ENCODE peak calls at places on chromosomes 7 and 10, in four cellular contexts. One of them, this sample, is unnamed.

GRCh38 chr7:108598153-108598552 is 28.5 kb downstream of the DNAJB9 start:
- DNase-seq in GM12878: no peak
- DNase-seq in HepG2: no peak
- DNase-seq in K562: no peak
- DNase-seq in this sample: no peak

GRCh38 chr7:21367081-21367480 is 60.8 kb upstream of the SP4 start:
- DNase-seq in GM12878: no peak
- DNase-seq in HepG2: no peak
- DNase-seq in K562: no peak
- DNase-seq in this sample: no peak

GRCh38 chr7:4633012-4633411 is 49.1 kb upstream of the FOXK1 start:
- DNase-seq in K562: peak; percentile 59
- DNase-seq in HepG2: peak; percentile 50
- DNase-seq in GM12878: no peak
- DNase-seq in this sample: no peak

GRCh38 chr7:45069444-45070253 is 19.1 kb downstream of the NACAD start:
- DNase-seq in K562: peak; percentile 14
- DNase-seq in GM12878: no peak
- DNase-seq in HepG2: no peak
- DNase-seq in this sample: peak; percentile 17

GRCh38 chr7:108598858-108599257 is 29.2 kb downstream of the DNAJB9 start:
- DNase-seq in HepG2: no peak
- DNase-seq in K562: no peak
- DNase-seq in GM12878: no peak
- DNase-seq in this sample: no peak

GRCh38 chr7:74254858-74255379 is 720 bp upstream of the RFC2 start:
- DNase-seq in HepG2: no peak
- DNase-seq in GM12878: no peak
- DNase-seq in K562: no peak
- DNase-seq in this sample: no peak

GRCh38 chr10:14325325-14325955 is 5.3 kb downstream of the FRMD4A start:
- DNase-seq in GM12878: no peak
- DNase-seq in HepG2: peak; percentile 24
- DNase-seq in K562: peak; percentile 56
- DNase-seq in this sample: peak; percentile 52

GRCh38 chr10:11183000-11183399 is 165.3 kb downstream of the CELF2 start:
- DNase-seq in HepG2: no peak
- DNase-seq in K562: no peak
- DNase-seq in GM12878: no peak
- DNase-seq in this sample: no peak

GRCh38 chr7:47195641-47196040 is 386.3 kb downstream of the TNS3 start:
- DNase-seq in GM12878: no peak
- DNase-seq in HepG2: no peak
- DNase-seq in K562: peak; percentile 43
- DNase-seq in this sample: peak; percentile 24

GRCh38 chr10:28326516-28327493 is 23.9 kb upstream of the MPP7 start:
- DNase-seq in K562: no peak
- DNase-seq in HepG2: peak; percentile 23
- DNase-seq in GM12878: no peak
- DNase-seq in this sample: no peak

GRCh38 chr7:87876040-87876758 is at the start of the genes DBF4 and SLC25A40:
- DNase-seq in GM12878: peak; percentile 86
- DNase-seq in K562: peak; percentile 93
- DNase-seq in HepG2: peak; percentile 93
- DNase-seq in this sample: peak; percentile 86

GRCh38 chr10:86971146-86971991 is 3.1 kb downstream of the ADIRF start:
- DNase-seq in GM12878: peak; percentile 55
- DNase-seq in K562: no peak
- DNase-seq in HepG2: no peak
- DNase-seq in this sample: peak; percentile 4

GRCh38 chr7:131845573-131846337 is 289.3 kb upstream of the PODXL start:
- DNase-seq in K562: no peak
- DNase-seq in GM12878: no peak
- DNase-seq in HepG2: no peak
- DNase-seq in this sample: no peak

GRCh38 chr10:120369831-120370230 is 87.2 kb upstream of the PLPP4 start:
- DNase-seq in K562: no peak
- DNase-seq in GM12878: no peak
- DNase-seq in HepG2: no peak
- DNase-seq in this sample: no peak

GRCh38 chr10:125162181-125162906 is 2.0 kb upstream of the CTBP2 start:
- DNase-seq in GM12878: no peak
- DNase-seq in HepG2: no peak
- DNase-seq in K562: no peak
- DNase-seq in this sample: no peak

GRCh38 chr10:109784236-109784635 is 139.1 kb downstream of the XPNPEP1 start:
- DNase-seq in GM12878: no peak
- DNase-seq in HepG2: no peak
- DNase-seq in K562: no peak
- DNase-seq in this sample: no peak

GRCh38 chr10:56449770-56450169 is 88.7 kb upstream of the ZWINT start:
- DNase-seq in K562: no peak
- DNase-seq in GM12878: no peak
- DNase-seq in HepG2: no peak
- DNase-seq in this sample: no peak

GRCh38 chr10:130491698-130492050 is 355.5 kb downstream of the GLRX3 start:
- DNase-seq in HepG2: no peak
- DNase-seq in K562: no peak
- DNase-seq in GM12878: no peak
- DNase-seq in this sample: no peak

GRCh38 chr10:110686941-110687340 is 42.8 kb downstream of the RBM20 start:
- DNase-seq in HepG2: no peak
- DNase-seq in K562: no peak
- DNase-seq in GM12878: no peak
- DNase-seq in this sample: no peak

GRCh38 chr10:116269612-116270011 is 3.4 kb downstream of the GFRA1 start:
- DNase-seq in GM12878: no peak
- DNase-seq in HepG2: no peak
- DNase-seq in K562: no peak
- DNase-seq in this sample: no peak

GRCh38 chr7:101553771-101554445 is 75.2 kb downstream of the MYL10 start:
- DNase-seq in GM12878: no peak
- DNase-seq in HepG2: no peak
- DNase-seq in K562: no peak
- DNase-seq in this sample: no peak

GRCh38 chr10:78948616-78949015 is 120.2 kb upstream of the ZMIZ1 start:
- DNase-seq in HepG2: no peak
- DNase-seq in K562: no peak
- DNase-seq in GM12878: no peak
- DNase-seq in this sample: no peak

GRCh38 chr10:24383681-24384106 is 174.8 kb downstream of the KIAA1217 start:
- DNase-seq in HepG2: peak; percentile 63
- DNase-seq in K562: peak; percentile 76
- DNase-seq in GM12878: peak; percentile 86
- DNase-seq in this sample: peak; percentile 75

GRCh38 chr7:69166979-69167516 is 431.2 kb upstream of the AUTS2 start:
- DNase-seq in GM12878: no peak
- DNase-seq in K562: no peak
- DNase-seq in HepG2: no peak
- DNase-seq in this sample: no peak

GRCh38 chr7:128919881-128920789 is 9.6 kb upstream of the KCP start:
- DNase-seq in K562: no peak
- DNase-seq in GM12878: no peak
- DNase-seq in HepG2: no peak
- DNase-seq in this sample: no peak

GRCh38 chr7:2199528-2199927 is 33.2 kb downstream of the MAD1L1 start:
- DNase-seq in HepG2: no peak
- DNase-seq in K562: no peak
- DNase-seq in GM12878: no peak
- DNase-seq in this sample: no peak

GRCh38 chr7:2196381-2197378 is 36.1 kb downstream of the MAD1L1 start:
- DNase-seq in K562: no peak
- DNase-seq in HepG2: no peak
- DNase-seq in GM12878: no peak
- DNase-seq in this sample: no peak

GRCh38 chr7:2198206-2198605 is 34.5 kb downstream of the MAD1L1 start:
- DNase-seq in K562: no peak
- DNase-seq in GM12878: no peak
- DNase-seq in HepG2: no peak
- DNase-seq in this sample: no peak

GRCh38 chr7:2198760-2199159 is 34.0 kb downstream of the MAD1L1 start:
- DNase-seq in GM12878: no peak
- DNase-seq in HepG2: no peak
- DNase-seq in K562: no peak
- DNase-seq in this sample: no peak

DNA sequence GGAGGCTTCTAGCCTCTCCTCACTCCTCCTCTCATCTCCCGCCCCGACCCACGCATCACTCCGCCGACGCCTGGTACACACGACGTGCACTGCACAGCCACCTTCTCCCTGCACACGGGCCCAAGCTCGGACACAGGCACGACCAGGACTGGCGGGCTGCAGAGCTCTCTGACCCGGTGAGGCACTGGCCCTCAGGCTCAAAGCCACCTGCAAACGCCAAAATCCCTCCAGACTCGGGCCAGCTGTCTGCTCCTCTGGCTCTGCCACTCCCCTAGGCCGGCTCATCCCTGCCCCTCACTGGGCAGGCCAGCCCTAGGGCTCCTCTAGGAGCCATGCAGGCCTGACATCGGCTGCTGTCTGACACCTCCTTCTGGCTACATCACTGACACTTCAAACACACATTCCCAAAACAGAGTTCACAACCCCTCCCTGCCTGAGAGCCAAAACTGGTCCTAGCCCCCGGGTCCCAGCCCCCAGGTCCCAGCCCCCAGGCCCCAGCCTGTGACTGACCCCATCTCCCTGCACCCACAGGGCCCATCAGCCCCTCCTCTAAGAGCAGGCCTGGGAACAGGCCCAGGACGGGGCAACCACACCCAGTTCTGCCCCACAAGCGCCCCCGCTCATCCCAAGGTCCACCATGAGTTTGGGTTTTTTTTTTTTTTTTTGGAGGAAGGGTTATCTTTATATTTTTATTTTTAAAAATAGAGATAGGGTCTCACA is 35.1 kb downstream of the MAD1L1 start:
- DNase-seq in HepG2: no peak
- DNase-seq in GM12878: no peak
- DNase-seq in K562: no peak
- DNase-seq in this sample: no peak
- TF ChIP-seq FOXK2 in HepG2: no peak
- TF ChIP-seq FOXK2 in GM12878: no peak
- TF ChIP-seq FOXK2 in K562: no peak
- TF ChIP-seq FOXK2 in this sample: no peak

DNA sequence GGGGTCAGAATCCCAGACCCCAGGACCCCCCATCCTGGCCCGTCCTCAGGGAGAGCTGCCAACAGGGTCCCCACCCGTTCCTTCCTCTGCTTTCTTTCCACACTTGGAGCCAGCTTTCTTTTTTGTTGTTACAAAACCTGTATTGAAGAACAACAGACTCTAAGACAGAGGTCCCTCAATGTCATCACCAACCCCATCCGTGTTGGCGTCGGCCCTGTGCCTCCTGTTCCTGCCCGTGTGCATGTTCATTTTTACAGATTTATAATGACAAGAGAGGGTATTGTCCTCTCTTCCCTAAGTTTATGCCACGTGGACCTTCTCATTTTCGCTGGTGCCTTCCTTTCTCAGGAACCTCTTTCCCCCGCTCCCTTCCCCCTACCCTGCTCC is 88.2 kb upstream of the INSIG1 start:
- DNase-seq in HepG2: no peak
- DNase-seq in K562: no peak
- DNase-seq in GM12878: no peak
- DNase-seq in this sample: no peak
- TF ChIP-seq BHLHE40 in HepG2: no peak
- TF ChIP-seq BHLHE40 in K562: no peak
- TF ChIP-seq BHLHE40 in GM12878: no peak
- TF ChIP-seq BHLHE40 in this sample: no peak

DNA sequence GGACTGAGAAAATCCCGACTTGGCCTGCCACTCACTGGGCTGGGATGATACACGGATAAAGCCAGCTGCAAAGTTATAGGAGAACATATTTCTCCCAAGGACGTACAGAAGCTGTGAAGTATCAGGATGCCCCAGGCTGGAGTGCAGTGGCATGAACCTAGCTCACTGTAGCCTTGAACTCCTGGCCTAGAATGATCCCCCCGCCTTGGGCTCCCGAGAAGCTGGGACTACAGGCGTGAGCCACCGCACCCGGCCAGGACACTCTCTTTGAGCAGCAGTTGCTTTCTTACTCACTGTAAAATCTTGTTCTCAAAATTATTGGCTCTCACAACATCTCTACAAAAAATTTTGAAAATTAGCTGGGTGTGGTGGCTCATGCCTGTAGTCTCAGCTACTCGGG is 50.4 kb downstream of the CLEC2L start:
- DNase-seq in HepG2: no peak
- DNase-seq in GM12878: no peak
- DNase-seq in K562: no peak
- DNase-seq in this sample: no peak
- TF ChIP-seq TARDBP in HepG2: no peak
- TF ChIP-seq TARDBP in GM12878: no peak
- TF ChIP-seq TARDBP in K562: no peak
- TF ChIP-seq TARDBP in this sample: no peak

GRCh38 chr10:91519899-91520514 is 109.9 kb downstream of the HECTD2 start:
- DNase-seq in GM12878: no peak
- DNase-seq in HepG2: no peak
- DNase-seq in K562: no peak
- DNase-seq in this sample: no peak

GRCh38 chr10:91525939-91526712 is 106.7 kb downstream of the PPP1R3C start:
- DNase-seq in GM12878: no peak
- DNase-seq in K562: no peak
- DNase-seq in HepG2: no peak
- DNase-seq in this sample: no peak

GRCh38 chr10:91517394-91517793 is 107.2 kb downstream of the HECTD2 start:
- DNase-seq in HepG2: no peak
- DNase-seq in K562: no peak
- DNase-seq in GM12878: no peak
- DNase-seq in this sample: no peak

GRCh38 chr10:91521444-91521843 is 111.3 kb downstream of the HECTD2 start:
- DNase-seq in HepG2: no peak
- DNase-seq in GM12878: no peak
- DNase-seq in K562: no peak
- DNase-seq in this sample: no peak

GRCh38 chr10:91520657-91521056 is 110.5 kb downstream of the HECTD2 start:
- DNase-seq in GM12878: no peak
- DNase-seq in HepG2: no peak
- DNase-seq in K562: no peak
- DNase-seq in this sample: no peak
- TF ChIP-seq FOXK2 in GM12878: no peak
- TF ChIP-seq FOXK2 in HepG2: no peak
- TF ChIP-seq FOXK2 in K562: no peak
- TF ChIP-seq FOXK2 in this sample: no peak

GRCh38 chr7:105364748-105365147 is 24.0 kb downstream of the SRPK2 start:
- DNase-seq in GM12878: no peak
- DNase-seq in HepG2: peak; percentile 48
- DNase-seq in K562: no peak
- DNase-seq in this sample: no peak
- TF ChIP-seq BHLHE40 in GM12878: no peak
- TF ChIP-seq BHLHE40 in HepG2: no peak
- TF ChIP-seq BHLHE40 in K562: no peak
- TF ChIP-seq BHLHE40 in this sample: no peak

This sample was measured in HEK293T.